ENCODE peak calls at places on chromosomes 1 and 21, in eight cellular contexts. X is OCI-LY7, K is left ventricle myocardium inferior, S is Panc1, H is A549, Q is psoas muscle, N is astrocyte, V is cardiac muscle cell. R is an unnamed sample.
A peak's percentile ranks its signal among the peaks of the same experiment; 100 is the strongest.

GRCh38 chr1:170520601-170521000 is 11.4 kb upstream of the GORAB start:
- DNase-seq in X (no peak), K (no peak), S (no peak), H (no peak), Q (no peak), N (no peak), V (no peak), R (no peak)

GRCh38 chr1:167564592-167564991 is 11.0 kb upstream of the CREG1 start:
- DNase-seq in X (peak; percentile 44), K (no peak), S (no peak), H (peak; percentile 15), Q (no peak), N (no peak), V (peak; percentile 40), R (no peak)

GRCh38 chr1:207867136-207868081 is 43.5 kb downstream of the CD34 start:
- DNase-seq in X (no peak), K (peak; percentile 63), S (no peak), H (no peak), Q (peak; percentile 26), N (no peak), V (no peak), R (peak; percentile 60)

GRCh38 chr1:224014328-224014649 is 99.6 kb upstream of the FBXO28 start:
- DNase-seq in X (no peak), K (no peak), S (no peak), H (peak; percentile 36), Q (no peak), N (no peak), V (no peak), R (no peak)

GRCh38 chr1:204961765-204962419 is 81.1 kb upstream of the CNTN2 start:
- DNase-seq in X (peak; percentile 18), K (peak; percentile 33), S (no peak), H (no peak), Q (no peak), N (no peak), V (no peak), R (no peak)

GRCh38 chr1:182845379-182845778 is 6.2 kb downstream of the DHX9 start:
- DNase-seq in X (no peak), K (no peak), S (no peak), H (no peak), Q (no peak), N (no peak), V (no peak), R (no peak)

GRCh38 chr21:31294691-31295090 is 49.4 kb downstream of the TIAM1 start:
- DNase-seq in X (no peak), K (no peak), S (no peak), H (no peak), Q (no peak), N (no peak), V (no peak), R (no peak)

GRCh38 chr1:210025870-210026269 is 87.9 kb downstream of the SYT14 start:
- DNase-seq in X (no peak), K (no peak), S (no peak), H (no peak), Q (no peak), N (no peak), V (no peak), R (no peak)

GRCh38 chr1:156551866-156552265 is 20.5 kb downstream of the IQGAP3 start:
- DNase-seq in X (no peak), K (no peak), S (peak; percentile 57), H (peak; percentile 29), Q (no peak), N (no peak), V (no peak), R (no peak)

GRCh38 chr1:16258591-16259135 is 21.7 kb upstream of the CPLANE2 start:
- DNase-seq in X (no peak), K (no peak), S (no peak), H (no peak), Q (no peak), N (no peak), V (no peak), R (no peak)

GRCh38 chr1:23902611-23903278 is 10.4 kb downstream of the CNR2 start:
- DNase-seq in X (no peak), K (no peak), S (no peak), H (no peak), Q (no peak), N (no peak), V (no peak), R (no peak)

GRCh38 chr1:6475381-6476133 is 9.6 kb upstream of the TNFRSF25 start:
- DNase-seq in X (peak; percentile 67), K (peak; percentile 57), S (no peak), H (no peak), Q (peak; percentile 64), N (no peak), V (no peak), R (peak; percentile 14)

GRCh38 chr1:109107785-109108184 is 6.1 kb upstream of the ELAPOR1 start:
- DNase-seq in X (no peak), K (no peak), S (no peak), H (no peak), Q (no peak), N (no peak), V (no peak), R (no peak)

GRCh38 chr1:63663301-63663700 is 70.1 kb downstream of the PGM1 start:
- DNase-seq in X (no peak), K (no peak), S (no peak), H (peak; percentile 62), Q (no peak), N (peak; percentile 65), V (no peak), R (no peak)

GRCh38 chr1:234727018-234727757 is 117.2 kb upstream of the IRF2BP2 start:
- DNase-seq in X (peak; percentile 50), K (no peak), S (no peak), H (no peak), Q (no peak), N (no peak), V (no peak), R (no peak)

DNA sequence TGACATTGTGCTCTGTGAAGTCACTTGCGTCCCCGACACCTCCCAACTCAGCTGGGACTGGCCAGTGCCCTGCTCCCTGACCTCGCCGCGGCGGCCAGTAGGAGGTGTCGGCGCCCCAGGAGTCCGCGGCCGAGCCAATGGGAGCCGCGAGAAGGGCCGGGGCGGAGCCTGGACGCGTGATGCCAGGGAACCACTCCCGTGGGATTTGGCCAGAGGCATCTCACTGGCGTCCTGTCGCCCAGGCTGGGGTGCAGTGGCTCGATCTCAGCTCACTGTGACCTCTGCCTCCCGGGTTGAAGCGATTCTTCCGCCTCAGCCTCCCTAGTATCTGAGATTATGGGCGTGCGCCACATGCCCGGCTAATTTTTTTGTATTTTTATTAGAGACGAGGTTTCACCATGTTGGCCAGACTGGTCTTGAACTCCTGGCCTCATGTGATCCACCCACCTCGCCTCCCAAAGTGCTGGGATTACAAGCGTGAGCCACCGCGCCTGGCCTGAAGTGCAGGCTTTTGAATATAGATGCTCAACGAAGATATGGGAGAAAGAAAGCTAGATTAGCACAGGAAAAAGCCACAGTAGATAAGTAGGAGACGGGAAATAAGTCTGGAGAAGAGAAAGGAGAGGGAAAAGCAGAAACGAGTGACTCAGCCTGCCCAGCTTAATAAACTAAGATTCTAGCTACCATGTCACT is 38.0 kb downstream of the ZBTB8OS start:
- DNase-seq in X (no peak), K (peak; percentile 88), S (peak; percentile 69), H (peak; percentile 83), Q (peak; percentile 91), N (peak; percentile 58), V (peak; percentile 82), R (peak; percentile 74)
- TF ChIP-seq CTCF in X (no peak), K (peak; percentile 56), S (no peak), H (no peak), Q (peak; percentile 17), N (no peak), V (peak; percentile 34), R (peak; percentile 18)

GRCh38 chr21:16305686-16306085 is 575.9 kb downstream of the USP25 start:
- DNase-seq in X (no peak), K (no peak), S (no peak), H (no peak), Q (no peak), N (peak; percentile 70), V (peak; percentile 44), R (peak; percentile 16)
- H3K4me3 ChIP-seq in X (no peak overlapping the region), K (peak overlapping the region; percentile 53), S (no peak overlapping the region), H (no peak overlapping the region), Q (peak overlapping the region; percentile 57), N (peak overlapping the region; percentile 54), V (no peak overlapping the region), R (peak overlapping the region; percentile 24)

DNA sequence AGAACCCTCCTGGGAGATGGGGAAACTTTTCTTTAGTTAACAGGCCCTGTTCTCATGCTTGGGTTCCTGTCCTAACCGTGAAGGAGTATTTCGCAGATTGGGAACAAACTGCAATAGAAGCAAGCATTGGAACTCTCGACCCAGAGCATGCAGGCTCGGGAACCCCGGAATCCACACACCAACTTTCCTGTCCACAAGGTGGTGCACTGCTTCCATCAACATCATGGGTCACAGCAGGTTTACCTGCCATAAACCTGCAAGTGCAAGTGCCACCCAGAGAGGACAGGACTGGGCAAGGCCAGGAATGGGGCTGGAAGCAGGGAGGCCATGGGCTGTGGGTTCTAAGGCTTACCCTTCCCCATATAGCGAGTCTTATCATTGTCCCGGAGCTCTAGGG is 6.9 kb downstream of the ENO1 start:
- DNase-seq in X (no peak), K (no peak), S (no peak), H (peak; percentile 46), Q (no peak), N (no peak), V (no peak), R (no peak)
- TF ChIP-seq CTCF in X (peak; percentile 63), K (peak; percentile 31), S (peak; percentile 71), H (peak; percentile 34), Q (no peak), N (no peak), V (peak; percentile 29), R (peak; percentile 36)

GRCh38 chr1:232988572-232989040 is 38.2 kb downstream of the NTPCR start:
- DNase-seq in X (no peak), K (no peak), S (no peak), H (no peak), Q (no peak), N (peak; percentile 98), V (peak; percentile 50), R (peak; percentile 71)
- H3K4me3 ChIP-seq in X (no peak overlapping the region), K (no peak overlapping the region), S (no peak overlapping the region), H (no peak overlapping the region), Q (no peak overlapping the region), N (no peak overlapping the region), V (no peak overlapping the region), R (no peak overlapping the region)

DNA sequence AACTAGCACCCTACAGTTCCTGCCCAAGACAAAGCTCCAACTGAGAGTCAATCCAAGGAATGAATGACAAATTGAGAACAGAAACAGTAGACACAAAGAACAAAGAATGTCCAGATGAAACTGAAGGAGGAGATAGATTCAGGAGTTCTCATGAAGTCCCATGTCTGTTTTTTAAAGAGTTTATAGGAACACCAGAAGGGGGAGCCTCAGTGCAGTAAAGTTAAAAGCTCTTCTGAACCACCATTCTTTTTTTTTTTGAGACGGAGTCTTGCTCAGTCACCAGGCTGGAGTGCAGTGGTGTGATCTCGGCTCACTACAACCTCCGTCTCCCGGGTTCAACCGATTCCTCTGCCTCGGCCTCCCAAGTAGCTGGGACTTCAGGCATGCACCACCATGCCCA is 323.6 kb downstream of the MRPL39 start:
- DNase-seq in X (peak; percentile 1), K (no peak), S (no peak), H (peak; percentile 1), Q (no peak), N (peak; percentile 8), V (peak; percentile 67), R (peak; percentile 28)
- TF ChIP-seq CTCF in X (peak; percentile 33), K (no peak), S (peak; percentile 54), H (no peak), Q (no peak), N (peak; percentile 19), V (peak; percentile 44), R (peak; percentile 24)

DNA sequence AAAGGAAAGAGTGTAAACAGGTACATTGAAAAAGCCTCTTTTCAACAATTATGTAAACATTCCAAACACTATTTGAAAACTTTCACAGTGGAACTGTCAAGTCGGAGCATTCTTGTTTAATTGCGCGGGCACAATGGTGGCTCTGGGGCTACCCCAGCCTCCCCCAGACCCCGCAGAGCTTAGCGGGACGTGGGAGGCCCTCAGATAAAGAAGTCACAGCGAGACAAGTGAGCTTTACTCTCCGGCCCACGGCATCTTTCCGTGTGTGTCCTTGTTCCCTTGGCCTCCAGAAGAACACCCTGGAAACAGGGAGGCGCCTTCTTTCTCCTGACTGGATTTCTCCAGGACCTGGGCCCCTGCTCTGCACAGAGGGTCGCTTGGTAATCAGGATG is 382.8 kb downstream of the RRAGC start:
- DNase-seq in X (no peak), K (no peak), S (no peak), H (no peak), Q (no peak), N (no peak), V (no peak), R (no peak)
- H3K4me3 ChIP-seq in X (no peak overlapping the region), K (peak overlapping the region; percentile 54), S (no peak overlapping the region), H (no peak overlapping the region), Q (no peak overlapping the region), N (peak overlapping the region; percentile 38), V (no peak overlapping the region), R (no peak overlapping the region)

R was measured in fibroblast of villous mesenchyme.